ENCODE peak calls at places on chromosomes 11 and 22, in six cellular contexts. P is effector memory CD4-positive, alpha-beta T cell; I is fibroblast of lung; T is mesendoderm; B is CD8-positive, alpha-beta memory T cell; Z is kidney. V is an unnamed sample. For H3K4me1, the result is how much of the 10 kb centered on the place peaks cover.

GRCh38 chr22:17106161-17106784 is 14.9 kb downstream of the TMEM121B start:
- DNase-seq in P (no peak), I (no peak), T (no peak), B (no peak), Z (no peak), V (no peak)

GRCh38 chr11:23730307-23730998 is 766.4 kb upstream of the LUZP2 start:
- DNase-seq in P (no peak), I (no peak), T (no peak), B (no peak), Z (peak), V (no peak)

GRCh38 chr11:32435947-32436750 is 810 bp upstream of the WT1 start:
- DNase-seq in P (no peak), I (no peak), T (peak), B (no peak), Z (no peak), V (no peak)

GRCh38 chr11:77705195-77705876 is 67.7 kb upstream of the CLNS1A start:
- DNase-seq in P (no peak), I (peak), T (peak), B (no peak), Z (no peak), V (no peak)

GRCh38 chr11:36156486-36157150 is 132.6 kb downstream of the COMMD9 start:
- DNase-seq in P (no peak), I (peak), T (no peak), B (no peak), Z (no peak), V (no peak)

GRCh38 chr11:63999349-64000025 is 13.2 kb downstream of the OTUB1 start:
- DNase-seq in P (peak), I (peak), T (peak), B (peak), Z (peak), V (peak)

GRCh38 chr22:44494497-44494896 is 3.5 kb downstream of the RTL6 start:
- DNase-seq in P (no peak), I (no peak), T (no peak), B (no peak), Z (no peak), V (no peak)

GRCh38 chr22:27749597-27750225 is 51.8 kb downstream of the MN1 start:
- DNase-seq in P (no peak), I (peak), T (peak), B (no peak), Z (no peak), V (no peak)

GRCh38 chr22:18965526-18966421 is 29.7 kb upstream of the PRODH start:
- DNase-seq in P (no peak), I (no peak), T (no peak), B (no peak), Z (peak), V (no peak)

GRCh38 chr22:40525250-40525884 is 111.2 kb downstream of the MRTFA start:
- DNase-seq in P (peak), I (no peak), T (peak), B (peak), Z (no peak), V (no peak)

GRCh38 chr22:38759005-38759404 is 3.2 kb upstream of the SUN2 start:
- DNase-seq in P (no peak), I (no peak), T (no peak), B (no peak), Z (no peak), V (no peak)

GRCh38 chr22:31343235-31344191 is 2.6 kb downstream of the PATZ1 start:
- DNase-seq in P (no peak), I (no peak), T (peak), B (peak), Z (peak), V (no peak)

GRCh38 chr11:111474432-111474831 is 37.8 kb downstream of the BTG4 start:
- DNase-seq in P (no peak), I (no peak), T (no peak), B (no peak), Z (no peak), V (no peak)

GRCh38 chr11:3879967-3880542 is 24.6 kb downstream of the STIM1 start:
- DNase-seq in P (no peak), I (no peak), T (no peak), B (no peak), Z (no peak), V (no peak)

GRCh38 chr22:50603511-50604255 is 3.1 kb downstream of the MAPK8IP2 start:
- DNase-seq in P (no peak), I (no peak), T (no peak), B (no peak), Z (peak), V (no peak)

GRCh38 chr11:123260511-123261211 is 65.6 kb upstream of the CLMP start:
- DNase-seq in P (no peak), I (no peak), T (peak), B (no peak), Z (no peak), V (no peak)

GRCh38 chr11:65205602-65205967 is 23.9 kb downstream of the CAPN1 start:
- DNase-seq in P (no peak), I (no peak), T (no peak), B (no peak), Z (peak), V (no peak)

GRCh38 chr11:111047376-111047775 is 198.1 kb upstream of the POU2AF2 start:
- DNase-seq in P (no peak), I (peak), T (peak), B (no peak), Z (no peak), V (no peak)

GRCh38 chr22:30694638-30695350 is at the start of gene OSBP2:
- DNase-seq in P (no peak), I (no peak), T (no peak), B (peak), Z (peak), V (no peak)

GRCh38 chr11:36431429-36432092 is 78.5 kb downstream of the TRAF6 start:
- DNase-seq in P (no peak), I (peak), T (peak), B (no peak), Z (no peak), V (no peak)

GRCh38 chr11:57675176-57675941 is 7.4 kb downstream of the ZDHHC5 start:
- DNase-seq in P (no peak), I (no peak), T (no peak), B (no peak), Z (no peak), V (no peak)

GRCh38 chr11:124285610-124286344 is 28.0 kb downstream of the OR8D1 start:
- DNase-seq in P (no peak), I (peak), T (no peak), B (no peak), Z (no peak), V (no peak)

GRCh38 chr11:34948721-34949120 is 32.3 kb downstream of the PDHX start:
- DNase-seq in P (no peak), I (peak), T (no peak), B (no peak), Z (no peak), V (no peak)

GRCh38 chr11:104934594-104934993 is 33.8 kb downstream of the CASP4 start:
- DNase-seq in P (no peak), I (no peak), T (no peak), B (no peak), Z (no peak), V (no peak)

GRCh38 chr11:15884792-15885540 is 471.4 kb downstream of the SOX6 start:
- DNase-seq in P (no peak), I (no peak), T (peak), B (no peak), Z (peak), V (no peak)
- H3K4me1 ChIP-seq in P (under half), I (under half), T (under half), B (under half), Z (under half), V (under half)

GRCh38 chr22:32478994-32479393 is 4.4 kb downstream of the FBXO7 start:
- DNase-seq in P (no peak), I (peak), T (no peak), B (no peak), Z (no peak), V (no peak)
- H3K4me3 ChIP-seq in P (no peak), I (no peak), T (no peak), B (no peak), Z (no peak), V (no peak)

GRCh38 chr11:106789406-106789805 is 228.9 kb downstream of the GUCY1A2 start:
- DNase-seq in P (no peak), I (no peak), T (no peak), B (no peak), Z (no peak), V (no peak)

GRCh38 chr11:106787454-106787853 is 230.8 kb downstream of the GUCY1A2 start:
- DNase-seq in P (no peak), I (no peak), T (no peak), B (no peak), Z (no peak), V (no peak)

DNA sequence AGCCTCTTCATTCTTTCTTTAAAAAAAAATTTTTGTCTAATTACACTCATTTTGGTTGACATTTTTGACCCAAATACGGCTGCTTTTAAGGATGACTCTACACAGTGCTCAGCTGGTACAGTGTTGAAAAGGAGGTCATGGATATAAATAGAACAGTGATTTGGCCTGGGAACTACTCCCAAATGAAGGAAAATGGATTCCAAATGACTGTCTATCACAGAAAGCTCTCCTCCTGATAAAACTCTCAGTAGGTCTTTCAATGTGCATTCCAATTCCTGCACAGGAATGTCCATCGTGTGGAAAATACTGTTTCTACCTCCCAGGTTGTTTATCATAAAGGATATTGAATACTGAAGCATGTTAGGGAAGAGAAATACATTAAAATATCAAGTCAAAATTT is 232.0 kb downstream of the GUCY1A2 start:
- DNase-seq in P (no peak), I (peak), T (no peak), B (no peak), Z (no peak), V (no peak)
- H3K27ac ChIP-seq in P (no peak), I (no peak), T (no peak), B (no peak), Z (no peak), V (no peak)

DNA sequence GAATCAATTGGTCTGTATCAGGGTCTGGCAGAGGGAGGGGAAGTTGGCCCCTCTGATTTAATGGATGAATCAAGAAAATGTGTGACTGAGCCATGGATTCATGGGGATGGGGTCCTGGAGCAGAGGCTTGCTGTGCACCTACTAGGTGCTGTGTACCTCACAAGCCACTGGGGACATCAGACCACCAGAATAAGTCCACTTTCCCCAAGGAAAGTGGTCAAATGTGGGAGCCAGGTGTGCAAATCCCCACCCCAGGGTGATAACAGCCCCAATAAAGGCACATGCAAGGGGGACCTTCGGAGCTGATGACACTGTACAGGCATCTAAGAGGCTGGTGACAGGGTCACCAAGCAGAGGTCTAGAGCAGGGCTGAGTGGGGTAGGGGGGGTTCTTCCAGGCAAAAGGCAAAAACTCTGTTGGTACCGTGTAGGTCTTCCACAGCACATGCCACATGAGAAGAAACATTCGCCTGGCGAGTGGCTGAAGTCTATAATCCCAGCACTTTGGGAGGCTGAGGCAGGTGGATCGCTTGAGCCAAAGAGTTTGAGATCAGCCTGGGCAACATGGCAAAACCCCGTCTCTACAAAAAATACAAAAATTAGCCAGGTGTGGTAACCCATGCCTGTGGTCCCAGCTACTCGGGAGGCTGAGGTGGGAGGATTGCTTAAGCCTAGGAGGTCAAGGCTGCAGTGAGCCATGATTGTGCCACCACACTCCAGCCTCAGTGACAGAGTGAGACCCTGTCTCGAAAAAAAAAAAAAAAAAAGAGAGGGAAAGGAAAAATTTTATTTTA is 28.8 kb downstream of the TXN2 start:
- DNase-seq in P (no peak), I (no peak), T (no peak), B (no peak), Z (no peak), V (no peak)
- H3K4me1 ChIP-seq in P (half or more), I (under half), T (under half), B (half or more), Z (under half), V (half or more)

GRCh38 chr22:36588285-36588684 is 59.3 kb upstream of the EIF3D start:
- DNase-seq in P (no peak), I (no peak), T (no peak), B (no peak), Z (peak), V (no peak)

GRCh38 chr22:36586852-36587251 is 57.9 kb upstream of the EIF3D start:
- DNase-seq in P (no peak), I (no peak), T (no peak), B (no peak), Z (no peak), V (no peak)

GRCh38 chr22:36585841-36586240 is 56.9 kb upstream of the EIF3D start:
- DNase-seq in P (no peak), I (no peak), T (peak), B (no peak), Z (peak), V (no peak)

GRCh38 chr22:36586250-36586649 is 57.3 kb upstream of the EIF3D start:
- DNase-seq in P (no peak), I (no peak), T (peak), B (no peak), Z (no peak), V (no peak)

GRCh38 chr22:36587289-36588154 is 58.6 kb upstream of the EIF3D start:
- DNase-seq in P (no peak), I (peak), T (no peak), B (no peak), Z (peak), V (no peak)
- H3K4me3 ChIP-seq in P (no peak), I (peak), T (no peak), B (no peak), Z (no peak), V (no peak)

GRCh38 chr22:37299969-37300509 is 17.7 kb downstream of the CYTH4 start:
- DNase-seq in P (no peak), I (no peak), T (no peak), B (no peak), Z (no peak), V (no peak)

GRCh38 chr22:37298748-37299495 is 16.6 kb downstream of the CYTH4 start:
- DNase-seq in P (no peak), I (no peak), T (no peak), B (no peak), Z (no peak), V (no peak)

GRCh38 chr22:37302617-37303555 is 20.6 kb downstream of the CYTH4 start:
- DNase-seq in P (no peak), I (peak), T (no peak), B (no peak), Z (no peak), V (no peak)

GRCh38 chr22:37301144-37301820 is 19.0 kb downstream of the CYTH4 start:
- DNase-seq in P (no peak), I (no peak), T (no peak), B (no peak), Z (no peak), V (no peak)

GRCh38 chr22:37300551-37301017 is 18.3 kb downstream of the CYTH4 start:
- DNase-seq in P (no peak), I (no peak), T (no peak), B (peak), Z (no peak), V (no peak)
- H3K27ac ChIP-seq in P (peak), I (no peak), T (no peak), B (peak), Z (no peak), V (no peak)

DNA sequence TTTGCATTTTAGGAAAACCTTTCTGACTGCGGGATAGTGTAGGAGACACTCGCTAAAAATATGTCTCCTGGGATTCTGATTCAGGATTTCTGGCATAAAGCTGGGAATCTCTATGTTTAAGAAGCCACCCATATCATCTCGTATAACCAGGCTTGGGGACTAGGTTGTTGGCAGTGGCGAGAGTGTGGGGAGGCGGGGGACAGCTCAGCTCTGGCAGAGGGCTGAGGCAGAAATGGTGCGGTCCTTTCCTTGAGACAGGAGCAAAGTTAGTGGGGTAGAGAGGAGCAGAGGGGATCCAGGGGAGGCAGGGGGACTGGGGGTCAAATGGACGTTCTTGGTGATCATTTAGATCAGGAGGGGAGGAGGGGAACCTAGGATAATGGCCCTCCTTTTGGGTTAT is 74.3 kb downstream of the TEAD1 start:
- DNase-seq in P (no peak), I (no peak), T (no peak), B (no peak), Z (no peak), V (no peak)
- H3K4me1 ChIP-seq in P (under half), I (under half), T (under half), B (under half), Z (under half), V (under half)

GRCh38 chr11:126392638-126393023 is 37.1 kb downstream of the ST3GAL4 start:
- DNase-seq in P (no peak), I (no peak), T (no peak), B (no peak), Z (no peak), V (no peak)

GRCh38 chr11:126393143-126393542 is 37.7 kb downstream of the ST3GAL4 start:
- DNase-seq in P (no peak), I (no peak), T (no peak), B (no peak), Z (no peak), V (no peak)

GRCh38 chr11:126391286-126391954 is 35.9 kb downstream of the ST3GAL4 start:
- DNase-seq in P (no peak), I (no peak), T (no peak), B (no peak), Z (no peak), V (no peak)

GRCh38 chr11:126390418-126390817 is 34.9 kb downstream of the ST3GAL4 start:
- DNase-seq in P (no peak), I (no peak), T (no peak), B (no peak), Z (no peak), V (no peak)

GRCh38 chr11:126391970-126392637 is 36.6 kb downstream of the ST3GAL4 start:
- DNase-seq in P (no peak), I (no peak), T (peak), B (no peak), Z (no peak), V (no peak)
- H3K4me3 ChIP-seq in P (no peak), I (no peak), T (no peak), B (no peak), Z (no peak), V (no peak)